ENCODE peak calls at places on chromosome 22, in five cellular contexts. One of them, this sample, is unnamed. For H3K4me1, the result is how much of the 10 kb centered on the place peaks cover.

GRCh38 chr22:50034126-50035081 is 21.8 kb upstream of the IL17REL start:
- DNase-seq in GM23248: no peak
- DNase-seq in fibroblast of lung: no peak
- DNase-seq in DND-41: no peak
- DNase-seq in Karpas-422: no peak
- DNase-seq in this sample: no peak

GRCh38 chr22:42937164-42937854 is 77.6 kb downstream of the PACSIN2 start:
- DNase-seq in fibroblast of lung: peak
- DNase-seq in DND-41: no peak
- DNase-seq in Karpas-422: no peak
- DNase-seq in GM23248: peak
- DNase-seq in this sample: peak

GRCh38 chr22:27218521-27218920 is 561.1 kb downstream of the MIAT start:
- DNase-seq in GM23248: no peak
- DNase-seq in DND-41: no peak
- DNase-seq in fibroblast of lung: no peak
- DNase-seq in Karpas-422: no peak
- DNase-seq in this sample: no peak

GRCh38 chr22:43776081-43776670 is 35.9 kb downstream of the EFCAB6 start:
- DNase-seq in GM23248: no peak
- DNase-seq in DND-41: no peak
- DNase-seq in Karpas-422: no peak
- DNase-seq in fibroblast of lung: no peak
- DNase-seq in this sample: peak

GRCh38 chr22:22197993-22198402 is 46.6 kb upstream of the VPREB1 start:
- DNase-seq in GM23248: no peak
- DNase-seq in Karpas-422: no peak
- DNase-seq in fibroblast of lung: no peak
- DNase-seq in DND-41: no peak
- DNase-seq in this sample: no peak

GRCh38 chr22:46116491-46116958 is 33.8 kb upstream of the PPARA start:
- DNase-seq in Karpas-422: peak
- DNase-seq in GM23248: peak
- DNase-seq in fibroblast of lung: peak
- DNase-seq in DND-41: peak
- DNase-seq in this sample: peak

GRCh38 chr22:45211848-45212247 is 28.8 kb downstream of the KIAA0930 start:
- DNase-seq in GM23248: peak
- DNase-seq in fibroblast of lung: no peak
- DNase-seq in DND-41: no peak
- DNase-seq in Karpas-422: no peak
- DNase-seq in this sample: no peak

GRCh38 chr22:33240901-33241300 is 182.7 kb upstream of the SYN3 start:
- DNase-seq in fibroblast of lung: no peak
- DNase-seq in Karpas-422: no peak
- DNase-seq in DND-41: no peak
- DNase-seq in GM23248: peak
- DNase-seq in this sample: no peak

GRCh38 chr22:23207786-23208325 is 27.5 kb downstream of the BCR start:
- DNase-seq in GM23248: no peak
- DNase-seq in fibroblast of lung: no peak
- DNase-seq in Karpas-422: peak
- DNase-seq in DND-41: no peak
- DNase-seq in this sample: no peak

GRCh38 chr22:29269230-29269604 is 1.1 kb downstream of the EWSR1 start:
- DNase-seq in fibroblast of lung: no peak
- DNase-seq in GM23248: peak
- DNase-seq in Karpas-422: no peak
- DNase-seq in DND-41: no peak
- DNase-seq in this sample: no peak

GRCh38 chr22:28629420-28630184 is 50.0 kb downstream of the TTC28 start:
- DNase-seq in Karpas-422: no peak
- DNase-seq in fibroblast of lung: peak
- DNase-seq in GM23248: peak
- DNase-seq in DND-41: no peak
- DNase-seq in this sample: no peak

GRCh38 chr22:45807156-45807915 is 135.7 kb downstream of the ATXN10 start:
- DNase-seq in GM23248: peak
- DNase-seq in fibroblast of lung: peak
- DNase-seq in Karpas-422: no peak
- DNase-seq in DND-41: no peak
- DNase-seq in this sample: no peak

GRCh38 chr22:23196165-23196564 is 15.9 kb downstream of the BCR start:
- DNase-seq in Karpas-422: no peak
- DNase-seq in fibroblast of lung: no peak
- DNase-seq in GM23248: no peak
- DNase-seq in DND-41: no peak
- DNase-seq in this sample: no peak

GRCh38 chr22:38721551-38721950 is 15.8 kb downstream of the GTPBP1 start:
- DNase-seq in Karpas-422: no peak
- DNase-seq in GM23248: no peak
- DNase-seq in fibroblast of lung: no peak
- DNase-seq in DND-41: no peak
- DNase-seq in this sample: no peak

GRCh38 chr22:32558681-32559355 is 84.2 kb downstream of the FBXO7 start:
- DNase-seq in DND-41: no peak
- DNase-seq in fibroblast of lung: peak
- DNase-seq in GM23248: peak
- DNase-seq in Karpas-422: no peak
- DNase-seq in this sample: peak

GRCh38 chr22:50267591-50268390 is 2.4 kb downstream of the MAPK11 start:
- DNase-seq in DND-41: no peak
- DNase-seq in fibroblast of lung: peak
- DNase-seq in GM23248: peak
- DNase-seq in Karpas-422: no peak
- DNase-seq in this sample: no peak

GRCh38 chr22:39207141-39208012 is 37.4 kb downstream of the PDGFB start:
- DNase-seq in DND-41: no peak
- DNase-seq in GM23248: no peak
- DNase-seq in Karpas-422: no peak
- DNase-seq in fibroblast of lung: peak
- DNase-seq in this sample: peak

GRCh38 chr22:26547426-26547825 is 35.2 kb upstream of the TFIP11 start:
- DNase-seq in Karpas-422: no peak
- DNase-seq in fibroblast of lung: no peak
- DNase-seq in GM23248: peak
- DNase-seq in DND-41: peak
- DNase-seq in this sample: no peak

GRCh38 chr22:42335839-42336378 is 65.5 kb upstream of the TCF20 start:
- DNase-seq in DND-41: no peak
- DNase-seq in fibroblast of lung: no peak
- DNase-seq in Karpas-422: no peak
- DNase-seq in GM23248: no peak
- DNase-seq in this sample: no peak

GRCh38 chr22:46738961-46739870 is 1.2 kb upstream of the CERK start:
- DNase-seq in GM23248: peak
- DNase-seq in fibroblast of lung: peak
- DNase-seq in Karpas-422: peak
- DNase-seq in DND-41: peak
- DNase-seq in this sample: peak

GRCh38 chr22:23397618-23398567 is 182.2 kb downstream of the IGLL1 start:
- DNase-seq in DND-41: no peak
- DNase-seq in GM23248: no peak
- DNase-seq in Karpas-422: no peak
- DNase-seq in fibroblast of lung: no peak
- DNase-seq in this sample: no peak

GRCh38 chr22:50674606-50675552 is 2.3 kb downstream of the SHANK3 start:
- DNase-seq in GM23248: peak
- DNase-seq in fibroblast of lung: no peak
- DNase-seq in Karpas-422: no peak
- DNase-seq in DND-41: no peak
- DNase-seq in this sample: peak

GRCh38 chr22:26648761-26649363 is 8.5 kb upstream of the MIAT start:
- DNase-seq in Karpas-422: no peak
- DNase-seq in fibroblast of lung: no peak
- DNase-seq in DND-41: no peak
- DNase-seq in GM23248: no peak
- DNase-seq in this sample: no peak

GRCh38 chr22:20430641-20431519 is 6.7 kb downstream of the SCARF2 start:
- DNase-seq in Karpas-422: no peak
- DNase-seq in DND-41: no peak
- DNase-seq in GM23248: peak
- DNase-seq in fibroblast of lung: peak
- DNase-seq in this sample: no peak

GRCh38 chr22:42366815-42367581 is 65.2 kb downstream of the NFAM1 start:
- DNase-seq in fibroblast of lung: no peak
- DNase-seq in GM23248: no peak
- DNase-seq in Karpas-422: no peak
- DNase-seq in DND-41: no peak
- DNase-seq in this sample: no peak

GRCh38 chr22:41565403-41566054 is 4.7 kb downstream of the CSDC2 start:
- DNase-seq in Karpas-422: peak
- DNase-seq in GM23248: peak
- DNase-seq in DND-41: peak
- DNase-seq in fibroblast of lung: peak
- DNase-seq in this sample: peak

GRCh38 chr22:43177479-43177878 is 9.5 kb downstream of the TTLL12 start:
- DNase-seq in GM23248: no peak
- DNase-seq in Karpas-422: no peak
- DNase-seq in fibroblast of lung: no peak
- DNase-seq in DND-41: no peak
- DNase-seq in this sample: no peak

GRCh38 chr22:17084554-17085276 is at the start of gene IL17RA:
- DNase-seq in fibroblast of lung: peak
- DNase-seq in Karpas-422: peak
- DNase-seq in GM23248: peak
- DNase-seq in DND-41: peak
- DNase-seq in this sample: peak

GRCh38 chr22:41448189-41448808 is 1.7 kb upstream of the TOB2 start:
- DNase-seq in Karpas-422: peak
- DNase-seq in GM23248: peak
- DNase-seq in DND-41: peak
- DNase-seq in fibroblast of lung: peak
- DNase-seq in this sample: peak

GRCh38 chr22:17167486-17167885 is 8.4 kb upstream of the HDHD5 start:
- DNase-seq in DND-41: no peak
- DNase-seq in GM23248: no peak
- DNase-seq in fibroblast of lung: no peak
- DNase-seq in Karpas-422: no peak
- DNase-seq in this sample: no peak

DNA sequence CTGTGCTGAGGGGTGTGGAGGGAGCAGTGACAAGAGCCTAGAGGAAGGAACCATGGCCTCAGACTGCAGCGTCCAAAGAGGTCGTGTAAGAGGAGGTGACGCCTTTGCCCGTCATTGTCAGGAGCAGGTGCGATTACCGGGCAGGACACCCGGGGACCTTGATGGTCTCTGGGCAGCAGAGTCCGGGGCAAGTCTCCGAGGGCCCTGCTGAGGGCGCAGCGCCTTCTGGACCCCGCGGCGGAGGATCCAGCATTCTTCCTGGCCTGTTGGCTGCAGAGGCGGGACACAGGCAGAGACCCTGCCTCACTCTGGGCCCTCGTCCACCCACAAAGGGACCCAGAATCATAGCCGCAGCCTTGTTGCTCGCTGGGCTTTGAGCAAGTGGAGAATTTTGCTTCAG is 1168.8 kb downstream of the BRD1 start:
- DNase-seq in fibroblast of lung: no peak
- DNase-seq in Karpas-422: no peak
- DNase-seq in GM23248: no peak
- DNase-seq in DND-41: no peak
- DNase-seq in this sample: no peak
- H3K4me1 ChIP-seq in fibroblast of lung: under half
- H3K4me1 ChIP-seq in Karpas-422: under half
- H3K4me1 ChIP-seq in GM23248: under half
- H3K4me1 ChIP-seq in DND-41: under half
- H3K4me1 ChIP-seq in this sample: under half

GRCh38 chr22:30591588-30592359 is at the start of gene PES1:
- DNase-seq in DND-41: peak
- DNase-seq in fibroblast of lung: peak
- DNase-seq in Karpas-422: peak
- DNase-seq in GM23248: peak
- DNase-seq in this sample: peak
- H2AFZ ChIP-seq in DND-41: peak
- H2AFZ ChIP-seq in fibroblast of lung: peak
- H2AFZ ChIP-seq in Karpas-422: no peak
- H2AFZ ChIP-seq in GM23248: peak
- H2AFZ ChIP-seq in this sample: peak

DNA sequence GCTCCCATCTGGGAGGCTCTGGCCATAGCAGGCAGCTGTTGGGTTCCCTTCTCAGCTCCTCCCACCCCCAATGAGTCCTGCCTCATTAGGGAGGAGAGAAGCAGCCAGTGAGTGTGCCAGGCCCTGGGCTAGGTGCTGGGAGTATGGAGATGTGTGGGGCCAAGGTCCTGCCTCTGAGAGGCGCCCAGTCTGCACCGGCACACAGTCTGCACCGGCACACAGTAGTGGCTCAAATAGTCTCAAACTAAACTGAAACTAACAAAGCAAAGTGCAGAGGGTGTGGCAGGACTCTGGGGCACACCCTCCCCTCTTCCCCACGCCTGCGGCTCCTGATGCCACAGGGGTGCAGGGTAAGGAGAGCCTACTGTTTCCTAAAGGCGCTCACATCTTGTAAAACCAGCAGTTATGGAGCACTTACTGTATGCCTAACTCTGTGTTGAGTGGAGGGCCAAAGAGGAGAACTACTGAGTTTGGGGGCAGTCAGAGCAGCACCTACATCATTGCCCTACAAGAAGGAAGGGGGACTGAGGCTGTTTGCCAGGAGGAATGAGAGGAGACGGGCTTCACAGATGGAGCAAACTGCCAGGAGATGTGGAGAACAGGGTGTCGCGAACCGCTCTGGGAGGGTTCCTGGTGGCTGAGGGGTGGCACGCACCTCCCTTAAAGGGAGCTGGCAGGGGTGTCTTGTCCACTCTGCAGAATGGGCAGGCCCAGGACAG is 959 bp upstream of the SH3BP1 start:
- DNase-seq in fibroblast of lung: no peak
- DNase-seq in GM23248: no peak
- DNase-seq in DND-41: peak
- DNase-seq in Karpas-422: peak
- DNase-seq in this sample: no peak
- H3K4me1 ChIP-seq in fibroblast of lung: under half
- H3K4me1 ChIP-seq in GM23248: under half
- H3K4me1 ChIP-seq in DND-41: half or more
- H3K4me1 ChIP-seq in Karpas-422: half or more
- H3K4me1 ChIP-seq in this sample: under half

DNA sequence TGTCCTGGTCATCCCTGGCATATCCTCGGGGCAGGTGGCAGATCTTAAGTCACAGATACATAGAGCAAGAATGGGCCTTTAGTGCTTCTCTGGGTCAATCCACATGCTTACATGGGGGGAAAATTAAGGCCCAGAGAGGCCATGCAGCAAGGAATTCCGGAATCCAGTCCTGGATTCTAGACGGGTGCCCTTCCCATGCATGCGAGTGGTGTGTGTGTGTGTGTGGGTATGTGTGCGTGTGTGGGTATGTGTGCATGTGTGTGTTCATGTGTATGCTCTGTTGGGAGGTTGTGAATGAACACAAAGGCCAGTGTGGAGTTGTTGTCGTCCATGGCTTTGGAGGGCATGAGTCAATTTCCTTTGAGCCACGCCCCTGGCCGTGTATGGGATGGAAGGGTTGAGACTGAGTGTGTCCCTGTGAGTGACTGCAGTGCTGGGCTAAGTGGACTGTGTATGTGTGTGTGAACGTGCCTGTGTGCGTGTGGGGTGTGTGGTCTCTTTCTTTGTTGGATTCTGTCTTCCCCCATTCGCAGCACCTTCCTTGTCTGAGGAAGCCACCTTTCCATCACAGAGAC is 33.4 kb upstream of the EIF3D start:
- DNase-seq in DND-41: no peak
- DNase-seq in Karpas-422: no peak
- DNase-seq in fibroblast of lung: peak
- DNase-seq in GM23248: peak
- DNase-seq in this sample: no peak
- H2AFZ ChIP-seq in DND-41: no peak
- H2AFZ ChIP-seq in Karpas-422: no peak
- H2AFZ ChIP-seq in fibroblast of lung: peak
- H2AFZ ChIP-seq in GM23248: peak
- H2AFZ ChIP-seq in this sample: no peak